ENCODE peak calls at places on chromosomes 5 and 9, in five cellular contexts. O, H, R, P and T are unnamed samples.

GRCh38 chr5:159504106-159504856 is 174.0 kb upstream of the IL12B start:
- DNase-seq in O (no peak), H (no peak), R (no peak), P (no peak), T (no peak)

GRCh38 chr9:37574241-37574721 is 1.9 kb downstream of the FBXO10 start:
- DNase-seq in O (no peak), H (no peak), R (no peak), P (no peak), T (no peak)

GRCh38 chr9:4366649-4367330 is 66.9 kb upstream of the GLIS3 start:
- DNase-seq in O (peak), H (no peak), R (peak), P (peak), T (peak)

GRCh38 chr9:92961627-92962302 is 14.4 kb downstream of the FGD3 start:
- DNase-seq in O (peak), H (no peak), R (no peak), P (no peak), T (no peak)

GRCh38 chr5:4868140-4868735 is 271.9 kb upstream of the ADAMTS16 start:
- DNase-seq in O (peak), H (no peak), R (peak), P (peak), T (peak)

GRCh38 chr9:128704356-128704670 is 2.0 kb downstream of the PKN3 start:
- DNase-seq in O (no peak), H (no peak), R (no peak), P (no peak), T (no peak)

GRCh38 chr5:115160975-115161475 is 8.7 kb downstream of the TRIM36 start:
- DNase-seq in O (no peak), H (no peak), R (no peak), P (no peak), T (no peak)

GRCh38 chr9:12961276-12961809 is 186.5 kb downstream of the LURAP1L start:
- DNase-seq in O (no peak), H (no peak), R (no peak), P (no peak), T (no peak)

GRCh38 chr5:96433066-96433447 is at the start of gene PCSK1:
- DNase-seq in O (no peak), H (no peak), R (no peak), P (no peak), T (no peak)

GRCh38 chr9:131037336-131038255 is 28.6 kb downstream of the LAMC3 start:
- DNase-seq in O (no peak), H (no peak), R (no peak), P (no peak), T (no peak)

GRCh38 chr9:79120533-79121315 is 451.0 kb upstream of the TLE4 start:
- DNase-seq in O (no peak), H (no peak), R (no peak), P (no peak), T (peak)

GRCh38 chr9:94665606-94666005 is 26.3 kb upstream of the FBP1 start:
- DNase-seq in O (no peak), H (no peak), R (no peak), P (no peak), T (no peak)

GRCh38 chr9:27353405-27354229 is 56.7 kb upstream of the EQTN start:
- DNase-seq in O (no peak), H (no peak), R (peak), P (peak), T (no peak)

GRCh38 chr9:108477538-108478006 is 378.2 kb downstream of the ACTL7B start:
- DNase-seq in O (peak), H (no peak), R (no peak), P (no peak), T (no peak)

GRCh38 chr5:175689147-175689991 is 31.5 kb downstream of the HRH2 start:
- DNase-seq in O (peak), H (no peak), R (no peak), P (peak), T (no peak)

GRCh38 chr5:157252741-157253465 is 13.0 kb upstream of the CYFIP2 start:
- DNase-seq in O (no peak), H (peak), R (peak), P (no peak), T (no peak)

GRCh38 chr5:151659001-151659754 is 27.5 kb downstream of the SPARC start:
- DNase-seq in O (peak), H (peak), R (peak), P (peak), T (peak)

GRCh38 chr9:129183495-129184308 is 5.6 kb upstream of the IER5L start:
- DNase-seq in O (peak), H (no peak), R (no peak), P (no peak), T (peak)

GRCh38 chr9:109329274-109330258 is 8.7 kb upstream of the EPB41L4B start:
- DNase-seq in O (peak), H (no peak), R (no peak), P (no peak), T (peak)

GRCh38 chr9:94164756-94165549 is 80.7 kb downstream of the PTPDC1 start:
- DNase-seq in O (no peak), H (no peak), R (no peak), P (peak), T (no peak)

GRCh38 chr5:127564002-127564769 is 46.7 kb downstream of the PRRC1 start:
- DNase-seq in O (peak), H (peak), R (peak), P (peak), T (peak)

GRCh38 chr5:78497573-78498533 is 137.4 kb downstream of the SCAMP1 start:
- DNase-seq in O (no peak), H (no peak), R (peak), P (no peak), T (no peak)

GRCh38 chr5:74056789-74057164 is 430.8 kb downstream of the ARHGEF28 start:
- DNase-seq in O (peak), H (no peak), R (peak), P (no peak), T (no peak)

GRCh38 chr9:5708414-5708813 is 79.5 kb downstream of the RIC1 start:
- DNase-seq in O (no peak), H (no peak), R (no peak), P (no peak), T (no peak)

GRCh38 chr9:21450733-21451394 is 10.6 kb downstream of the IFNA1 start:
- DNase-seq in O (no peak), H (no peak), R (no peak), P (no peak), T (no peak)

GRCh38 chr5:16082053-16082452 is 97.5 kb downstream of the MARCHF11 start:
- DNase-seq in O (no peak), H (no peak), R (no peak), P (no peak), T (no peak)

GRCh38 chr5:159838551-159839222 is 77.6 kb upstream of the ADRA1B start:
- DNase-seq in O (no peak), H (no peak), R (no peak), P (no peak), T (no peak)

GRCh38 chr5:94415798-94416197 is 202.6 kb downstream of the KIAA0825 start:
- DNase-seq in O (no peak), H (no peak), R (no peak), P (no peak), T (no peak)

GRCh38 chr9:88590558-88591146 is 55.7 kb downstream of the NXNL2 start:
- DNase-seq in O (no peak), H (no peak), R (no peak), P (no peak), T (no peak)

GRCh38 chr9:113633782-113634596 is 170.5 kb downstream of the RGS3 start:
- DNase-seq in O (no peak), H (no peak), R (no peak), P (no peak), T (no peak)

GRCh38 chr5:76642390-76643040 is 19.3 kb upstream of the F2RL2 start:
- DNase-seq in O (no peak), H (no peak), R (no peak), P (no peak), T (no peak)